ENCODE peak calls at places on chromosomes 6 and 20, in six cellular contexts. U is mammary epithelial cell, X is endodermal cell, K is dorsolateral prefrontal cortex, R is AG10803, Y is AG04449. Z is an unnamed sample.

GRCh38 chr6:63839485-63839884 is 203.9 kb downstream of the PHF3 start:
- DNase-seq in U (no peak), X (no peak), K (no peak), Y (no peak), R (no peak), Z (no peak)

GRCh38 chr6:29509239-29509638 is 21.5 kb upstream of the MAS1L start:
- DNase-seq in K (no peak), Y (no peak), U (no peak), R (no peak), X (peak; percentile 10), Z (no peak)

GRCh38 chr20:63424613-63425012 is 47.8 kb downstream of the KCNQ2 start:
- DNase-seq in R (no peak), U (no peak), Y (no peak), X (no peak), K (no peak), Z (no peak)

GRCh38 chr20:44019638-44020335 is 105.1 kb downstream of the TOX2 start:
- DNase-seq in K (no peak), U (no peak), Y (no peak), R (peak; percentile 13), X (peak; percentile 65), Z (no peak)

GRCh38 chr6:81969814-81970213 is 217.3 kb upstream of the TENT5A start:
- DNase-seq in X (peak; percentile 68), Y (no peak), U (no peak), R (no peak), K (no peak), Z (no peak)

GRCh38 chr6:14022673-14023072 is 94.9 kb upstream of the CD83 start:
- DNase-seq in K (no peak), U (no peak), R (no peak), X (no peak), Y (no peak), Z (no peak)

GRCh38 chr6:127404133-127404532 is 55.1 kb downstream of the KIAA0408 start:
- DNase-seq in X (no peak), K (no peak), U (no peak), Y (no peak), R (no peak), Z (no peak)

GRCh38 chr6:21438237-21438985 is 155.1 kb upstream of the SOX4 start:
- DNase-seq in X (no peak), U (peak; percentile 51), R (no peak), Y (no peak), K (no peak), Z (no peak)

GRCh38 chr6:53029262-53029661 is 34.2 kb upstream of the GSTA4 start:
- DNase-seq in R (no peak), K (no peak), X (no peak), Y (no peak), U (peak; percentile 42), Z (no peak)

GRCh38 chr6:82711105-82711829 is 347.6 kb downstream of the TPBG start:
- DNase-seq in X (no peak), K (no peak), R (peak; percentile 50), Y (no peak), U (no peak), Z (no peak)

GRCh38 chr6:46501136-46502089 is 10.2 kb upstream of the RCAN2 start:
- DNase-seq in X (no peak), K (no peak), Y (no peak), R (no peak), U (peak; percentile 16), Z (no peak)

GRCh38 chr20:64228751-64229518 is 26.6 kb upstream of the PCMTD2 start:
- DNase-seq in U (no peak), X (no peak), Y (no peak), R (no peak), K (no peak), Z (no peak)

GRCh38 chr6:22113046-22113766 is 183.6 kb downstream of the PRL start:
- DNase-seq in K (no peak), X (no peak), U (peak; percentile 97), Y (peak; percentile 99), R (peak; percentile 97), Z (peak; percentile 94)

GRCh38 chr6:155765275-155766194 is 309.9 kb upstream of the NOX3 start:
- DNase-seq in K (no peak), U (peak; percentile 19), Y (peak; percentile 54), R (peak; percentile 29), X (no peak), Z (no peak)

GRCh38 chr20:3156811-3157619 is 2.6 kb downstream of the FASTKD5 start:
- DNase-seq in Y (no peak), R (no peak), K (no peak), U (no peak), X (no peak), Z (no peak)

GRCh38 chr6:113031591-113031990 is 684.5 kb downstream of the RFPL4B start:
- DNase-seq in U (no peak), Y (no peak), K (no peak), R (no peak), X (no peak), Z (no peak)

DNA sequence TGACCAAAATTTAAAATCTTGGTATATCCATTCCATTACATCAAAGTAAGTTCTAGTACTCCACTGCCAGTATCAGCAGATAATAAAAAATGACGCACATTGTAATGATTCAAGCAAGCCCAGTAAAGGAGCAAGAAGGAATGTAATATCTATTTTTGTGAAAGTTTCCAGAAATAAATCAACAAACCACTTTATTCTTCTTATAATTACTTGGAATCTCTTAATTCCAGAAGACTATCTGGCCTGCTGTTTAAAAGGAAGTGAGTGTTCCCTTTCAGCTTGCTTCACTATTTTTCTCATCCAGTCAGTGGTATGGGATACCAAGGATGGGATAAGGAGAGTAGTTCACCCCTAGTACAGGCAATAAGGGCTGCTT is 42.2 kb upstream of the DSE start:
- DNase-seq in Y (no peak), U (no peak), X (no peak), K (no peak), R (peak; percentile 60), Z (no peak)
- H3K4me3 ChIP-seq in Y (no peak overlapping the region), U (no peak overlapping the region), X (no peak overlapping the region), K (no peak overlapping the region), R (no peak overlapping the region), Z (no peak overlapping the region)

GRCh38 chr20:36177716-36178115 is 23.2 kb downstream of the EPB41L1 start:
- DNase-seq in K (no peak), R (no peak), Y (no peak), X (no peak), U (no peak), Z (no peak)

GRCh38 chr20:36175475-36175995 is 21.0 kb downstream of the EPB41L1 start:
- DNase-seq in R (no peak), X (no peak), U (no peak), K (no peak), Y (no peak), Z (no peak)

GRCh38 chr20:36175016-36175415 is 20.5 kb downstream of the EPB41L1 start:
- DNase-seq in K (no peak), U (no peak), Y (no peak), R (peak; percentile 34), X (no peak), Z (no peak)

GRCh38 chr20:36170542-36171215 is 16.1 kb downstream of the EPB41L1 start:
- DNase-seq in X (no peak), R (no peak), Y (no peak), K (no peak), U (no peak), Z (no peak)

DNA sequence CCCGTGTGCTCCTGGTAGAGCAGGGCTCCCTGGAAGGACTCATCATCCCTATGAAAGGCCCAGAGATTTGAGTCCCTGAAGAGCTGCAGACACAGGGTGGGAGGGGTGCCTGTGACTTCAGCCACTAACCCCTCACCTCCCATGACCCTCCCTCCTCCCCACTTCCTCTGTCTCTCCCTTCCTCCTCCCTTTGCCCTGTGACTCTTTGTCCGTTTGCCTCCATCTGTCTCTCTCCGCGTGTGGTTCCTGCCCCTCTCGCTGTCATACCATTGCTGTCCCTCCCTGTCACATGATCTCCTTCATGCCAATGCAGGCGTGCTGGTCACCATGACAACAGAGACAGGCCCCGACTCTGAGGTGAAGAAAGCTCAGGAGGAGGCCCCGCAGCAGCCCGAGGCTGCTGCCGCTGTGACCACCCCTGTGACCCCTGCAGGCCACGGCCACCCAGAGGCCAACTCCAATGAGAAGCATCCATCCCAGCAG is 19.0 kb downstream of the EPB41L1 start:
- DNase-seq in Y (no peak), R (peak; percentile 12), X (peak; percentile 93), K (peak; percentile 32), U (no peak), Z (no peak)
- H3K4me3 ChIP-seq in Y (no peak overlapping the region), R (no peak overlapping the region), X (no peak overlapping the region), K (peak overlapping the region; percentile 6), U (no peak overlapping the region), Z (no peak overlapping the region)

DNA sequence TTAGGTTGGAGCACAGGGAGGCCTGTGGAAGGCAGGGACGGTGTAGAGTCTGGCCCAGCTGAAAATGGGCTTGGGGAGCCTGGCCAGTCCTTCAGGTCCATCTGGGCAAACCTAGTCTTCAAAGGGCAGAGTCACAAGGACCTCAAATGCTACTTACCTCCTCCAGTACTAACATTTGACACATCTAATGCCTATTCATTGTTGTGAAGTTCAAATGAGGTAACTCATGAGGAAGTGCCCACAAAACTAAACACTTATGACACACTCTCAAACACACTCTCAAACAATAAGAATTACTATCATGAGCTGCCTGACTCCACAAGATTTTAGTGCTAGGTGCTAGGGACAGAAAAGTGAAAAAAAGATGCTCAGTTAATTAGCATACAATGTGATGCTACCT is 27.1 kb downstream of the DAAM2 start:
- DNase-seq in R (peak; percentile 48), X (no peak), U (no peak), K (no peak), Y (no peak), Z (no peak)
- H3K4me3 ChIP-seq in R (no peak overlapping the region), X (no peak overlapping the region), U (no peak overlapping the region), K (no peak overlapping the region), Y (no peak overlapping the region), Z (no peak overlapping the region)

DNA sequence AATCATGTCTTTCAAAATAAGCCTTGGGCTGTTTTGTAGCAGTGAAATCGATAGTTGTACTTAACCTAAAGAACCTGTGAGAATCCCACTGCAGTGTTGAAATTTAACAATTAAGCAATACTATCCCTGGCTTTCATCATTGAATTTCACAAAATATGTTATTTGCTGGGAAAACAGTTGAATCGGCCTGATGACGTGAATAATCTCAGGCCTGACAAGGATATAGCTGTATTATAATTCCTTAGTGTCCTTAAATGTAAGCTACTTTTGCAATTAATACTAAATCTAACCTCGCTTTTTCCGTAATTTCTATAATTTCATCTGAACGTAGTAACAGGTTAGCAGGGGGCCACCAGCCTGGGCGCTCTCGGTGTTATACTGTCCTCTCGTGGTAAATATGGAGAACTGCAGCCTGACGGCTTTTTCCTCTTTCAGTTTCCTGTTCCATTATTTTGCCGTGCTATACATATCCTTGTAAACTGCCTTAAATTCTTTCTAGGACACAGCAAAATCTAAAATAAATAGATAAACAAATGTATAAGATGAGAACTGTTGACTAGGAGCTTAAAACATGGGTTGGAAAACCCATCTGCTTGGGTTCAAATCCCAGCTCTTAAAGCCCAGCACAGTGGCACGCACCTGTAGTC is 24.0 kb downstream of the MTFR2 start:
- DNase-seq in R (peak; percentile 50), K (peak; percentile 12), U (no peak), X (peak; percentile 79), Y (no peak), Z (peak; percentile 53)
- H3K4me3 ChIP-seq in R (peak overlapping the region; percentile 40), K (peak overlapping the region; percentile 8), U (no peak overlapping the region), X (no peak overlapping the region), Y (no peak overlapping the region), Z (no peak overlapping the region)